ENCODE peak calls at places on chromosomes 5 and 9, in four cellular contexts. L, N, H and G are unnamed samples.

GRCh38 chr5:83343345-83343744 is 128.2 kb upstream of the VCAN start:
- DNase-seq in N (no peak), H (no peak), L (no peak), G (no peak)

GRCh38 chr5:171858303-171858702 is 72.7 kb downstream of the SMIM23 start:
- DNase-seq in H (peak), N (peak), L (peak), G (peak)

GRCh38 chr5:14699807-14700400 is 35.4 kb downstream of the OTULIN start:
- DNase-seq in L (no peak), H (no peak), N (no peak), G (no peak)

GRCh38 chr5:147098233-147098790 is 136.5 kb upstream of the STK32A start:
- DNase-seq in L (peak), H (peak), N (no peak), G (peak)

GRCh38 chr9:104808030-104808614 is 44.2 kb downstream of the NIPSNAP3B start:
- DNase-seq in L (no peak), N (no peak), H (no peak), G (peak)

GRCh38 chr9:105405514-105406131 is 42.2 kb upstream of the FSD1L start:
- DNase-seq in N (no peak), H (no peak), L (no peak), G (no peak)

GRCh38 chr9:135242406-135242805 is 154.9 kb downstream of the OLFM1 start:
- DNase-seq in L (no peak), H (no peak), N (no peak), G (no peak)

GRCh38 chr5:118022062-118022461 is 966.3 kb downstream of the DTWD2 start:
- DNase-seq in L (no peak), N (no peak), H (no peak), G (no peak)

GRCh38 chr5:139389701-139390638 is at the start of gene MZB1:
- DNase-seq in H (no peak), L (no peak), N (no peak), G (no peak)

GRCh38 chr5:93800988-93801811 is 59.8 kb upstream of the POU5F2 start:
- DNase-seq in L (no peak), N (no peak), H (peak), G (no peak)

GRCh38 chr5:173868096-173868879 is 19.9 kb upstream of the CPEB4 start:
- DNase-seq in H (peak), L (no peak), N (no peak), G (no peak)

GRCh38 chr9:75238311-75238976 is 150.1 kb downstream of the OSTF1 start:
- DNase-seq in N (peak), H (peak), L (peak), G (peak)

GRCh38 chr9:137276757-137277328 is 683 bp upstream of the TOR4A start:
- DNase-seq in H (peak), N (peak), L (no peak), G (peak)

GRCh38 chr5:6551287-6551954 is 81.4 kb downstream of the NSUN2 start:
- DNase-seq in N (no peak), L (no peak), H (no peak), G (no peak)

GRCh38 chr9:114902773-114903589 is 27.4 kb downstream of the TNFSF8 start:
- DNase-seq in H (no peak), L (no peak), N (no peak), G (no peak)

GRCh38 chr5:64612349-64612961 is 77.8 kb upstream of the SHISAL2B start:
- DNase-seq in N (peak), L (peak), H (peak), G (peak)

GRCh38 chr9:108933231-108933630 is 693 bp downstream of the ELP1 start:
- DNase-seq in L (no peak), N (no peak), H (no peak), G (no peak)

GRCh38 chr5:40502736-40503135 is 177.0 kb upstream of the PTGER4 start:
- DNase-seq in N (no peak), H (no peak), L (no peak), G (no peak)

GRCh38 chr5:141641634-141642278 is 5.0 kb downstream of the RELL2 start:
- DNase-seq in L (peak), N (peak), H (no peak), G (no peak)

GRCh38 chr9:106969696-106970095 is 106.7 kb downstream of the ZNF462 start:
- DNase-seq in H (no peak), N (no peak), L (no peak), G (no peak)

GRCh38 chr9:122526602-122527001 is 491 bp downstream of the OR1N1 start:
- DNase-seq in N (no peak), L (no peak), H (no peak), G (no peak)

GRCh38 chr9:17005085-17005484 is 129.8 kb upstream of the CNTLN start:
- DNase-seq in H (peak), N (no peak), L (no peak), G (no peak)

GRCh38 chr9:17009071-17009470 is 125.8 kb upstream of the CNTLN start:
- DNase-seq in H (no peak), N (no peak), L (no peak), G (no peak)

GRCh38 chr9:17003576-17004240 is 131.1 kb upstream of the CNTLN start:
- DNase-seq in N (no peak), H (no peak), L (no peak), G (no peak)

DNA sequence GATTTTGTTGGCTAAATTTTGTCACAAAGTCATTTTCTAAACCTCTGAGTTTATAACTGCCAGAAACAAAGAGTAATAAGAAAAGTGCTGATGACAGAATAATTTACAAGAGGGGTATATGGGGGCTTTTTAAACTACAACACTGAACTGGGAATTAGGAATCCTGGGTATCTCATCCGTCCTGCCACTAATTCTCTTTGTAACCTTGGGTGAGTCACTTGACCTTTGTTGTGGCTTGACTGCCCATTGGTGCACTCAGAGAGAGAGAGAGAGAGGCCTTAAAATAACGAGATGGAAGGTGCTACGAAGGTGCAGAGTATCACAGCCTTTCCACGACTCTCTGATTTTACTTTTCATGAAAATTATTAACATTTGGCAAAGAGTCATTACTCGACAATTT is 130.3 kb upstream of the CNTLN start:
- DNase-seq in N (no peak), L (no peak), H (no peak), G (no peak)
- TF ChIP-seq ESRRA in N (no peak), L (no peak), H (no peak), G (no peak)

GRCh38 chr9:100427366-100428263 is 672 bp downstream of the MSANTD3 start:
- DNase-seq in N (no peak), H (peak), L (peak), G (peak)

GRCh38 chr9:100426194-100426531 is 780 bp upstream of the MSANTD3 start:
- DNase-seq in N (no peak), H (no peak), L (no peak), G (no peak)

GRCh38 chr9:100426532-100427365 is at the start of gene MSANTD3:
- DNase-seq in H (peak), N (peak), L (peak), G (peak)

GRCh38 chr9:100430286-100430940 is 3.5 kb downstream of the MSANTD3 start:
- DNase-seq in N (no peak), L (no peak), H (no peak), G (no peak)

GRCh38 chr9:100428871-100429654 is 2.1 kb downstream of the MSANTD3 start:
- DNase-seq in H (peak), L (peak), N (no peak), G (no peak)
- TF ChIP-seq NR3C1 in H (no peak), L (no peak), N (no peak), G (no peak)

GRCh38 chr5:91033370-91033769 is 349.7 kb downstream of the ARRDC3 start:
- DNase-seq in L (no peak), N (no peak), H (no peak), G (no peak)

GRCh38 chr5:91042856-91043255 is 340.3 kb downstream of the ARRDC3 start:
- DNase-seq in N (no peak), L (no peak), H (peak), G (no peak)

GRCh38 chr5:91042225-91042624 is 340.9 kb downstream of the ARRDC3 start:
- DNase-seq in H (no peak), N (no peak), L (no peak), G (no peak)

GRCh38 chr5:91038180-91038808 is 344.8 kb downstream of the ARRDC3 start:
- DNase-seq in N (no peak), H (no peak), L (no peak), G (no peak)
- TF ChIP-seq ESRRA in N (no peak), H (no peak), L (no peak), G (no peak)

DNA sequence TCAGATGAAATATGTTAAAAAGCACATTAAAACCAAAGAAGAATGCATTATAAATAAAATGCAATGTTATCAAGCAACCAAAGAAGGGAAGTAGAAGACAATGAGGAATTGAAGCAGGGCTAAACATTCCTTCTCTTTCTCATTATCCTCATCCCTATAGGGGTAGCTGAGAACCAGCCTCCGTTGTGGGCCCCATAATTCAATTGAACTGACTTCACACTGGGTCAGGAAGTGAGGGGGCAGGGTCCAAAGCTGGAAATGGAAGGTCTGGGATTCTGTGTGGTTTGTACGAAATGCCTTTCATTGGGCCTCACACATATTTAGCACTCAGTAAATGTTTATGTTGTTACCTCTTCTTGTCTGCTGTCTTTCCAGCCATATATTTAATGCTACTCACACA is 220.4 kb upstream of the CD180 start:
- DNase-seq in H (no peak), N (no peak), L (no peak), G (no peak)
- TF ChIP-seq NR3C1 in H (no peak), N (no peak), L (no peak), G (no peak)

DNA sequence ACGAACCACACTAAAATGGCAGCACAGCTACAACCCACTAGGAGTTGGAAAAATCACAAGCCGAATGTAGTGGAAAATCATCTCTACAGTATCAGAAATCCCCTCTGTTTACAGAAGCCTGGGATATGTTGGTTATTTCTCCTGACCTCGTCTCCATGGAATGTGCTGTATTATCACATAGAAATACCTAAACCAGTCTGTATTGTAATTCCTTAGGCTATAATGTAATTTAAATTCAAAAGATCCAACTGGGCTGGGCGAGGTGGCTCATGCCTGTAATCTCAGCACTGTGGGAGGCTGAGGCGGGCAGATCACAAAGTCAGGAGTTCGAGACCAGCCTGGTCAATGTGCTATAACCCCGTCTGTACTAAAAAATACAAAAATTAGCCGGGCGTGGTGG is 244.8 kb upstream of the MPDZ start:
- DNase-seq in H (no peak), L (no peak), N (no peak), G (no peak)
- TF ChIP-seq ESRRA in H (no peak), L (no peak), N (no peak), G (no peak)

DNA sequence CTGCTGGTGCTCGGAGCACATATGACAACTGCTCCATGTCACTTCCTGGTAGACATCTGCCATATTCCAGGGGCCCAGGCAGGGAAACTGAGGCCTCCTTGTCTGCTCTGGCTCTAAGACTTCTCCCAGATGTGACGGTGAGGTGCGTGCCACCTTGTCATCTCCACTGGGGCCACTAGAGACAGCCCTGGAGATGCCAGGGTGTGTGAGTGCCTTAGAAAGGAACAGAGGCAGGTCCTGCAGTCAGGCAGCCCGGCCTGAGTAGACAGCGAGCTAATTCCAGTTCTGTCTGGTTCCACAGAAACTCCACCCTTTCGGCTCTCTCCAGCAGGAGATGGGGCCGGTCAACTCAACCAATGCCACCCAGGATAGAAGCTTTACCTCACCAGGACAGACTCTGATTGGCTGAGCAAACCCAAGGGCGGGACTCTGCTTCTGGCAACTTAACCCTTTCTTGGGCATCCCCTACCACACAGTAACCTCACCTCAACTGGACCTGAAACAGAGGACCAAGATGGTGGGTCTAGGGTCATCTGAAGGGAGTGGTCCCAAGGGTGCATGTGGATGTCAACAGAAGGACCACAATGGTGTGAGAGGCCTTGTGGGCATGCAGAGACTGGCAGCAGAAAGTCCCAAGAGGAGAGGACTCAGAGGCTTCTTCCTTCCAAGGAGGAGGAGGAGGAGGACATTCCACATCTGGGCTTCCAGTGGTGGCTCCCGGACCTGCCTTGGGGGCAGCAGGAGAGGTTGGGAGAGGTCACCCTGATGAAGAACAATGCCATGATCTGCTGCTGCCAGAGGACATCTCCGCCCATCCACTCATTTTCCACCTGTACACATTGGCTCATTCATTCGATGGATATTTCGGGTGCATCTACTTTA is 77.7 kb downstream of the RGS3 start:
- DNase-seq in L (peak), H (peak), N (peak), G (peak)
- TF ChIP-seq NR3C1 in L (no peak), H (no peak), N (no peak), G (no peak)